ENCODE peak calls at places on chromosome 19, in four cellular contexts. C, F, U and Q are unnamed samples.

GRCh38 chr19:46412034-46412982 is 1.1 kb downstream of the CCDC8 start:
- DNase-seq in F (no peak), C (no peak), U (no peak), Q (no peak)

GRCh38 chr19:49688531-49689132 is 762 bp upstream of the ADM5 start:
- DNase-seq in C (no peak), F (no peak), U (no peak), Q (no peak)

GRCh38 chr19:54674021-54674617 is 11.3 kb downstream of the LILRB4 start:
- DNase-seq in F (no peak), U (no peak), C (no peak), Q (no peak)

GRCh38 chr19:19211499-19212432 is at the start of gene NCAN:
- DNase-seq in C (no peak), U (no peak), F (no peak), Q (no peak)

GRCh38 chr19:43313711-43314495 is 39.6 kb upstream of the CD177 start:
- DNase-seq in F (no peak), C (no peak), U (no peak), Q (no peak)

GRCh38 chr19:57025491-57025890 is 94.3 kb upstream of the USP29 start:
- DNase-seq in U (no peak), C (no peak), F (no peak), Q (no peak)

GRCh38 chr19:14670408-14670807 is 4.2 kb downstream of the ADGRE3 start:
- DNase-seq in C (no peak), F (no peak), U (no peak), Q (no peak)

GRCh38 chr19:39223703-39224279 is 19.7 kb upstream of the SYCN start:
- DNase-seq in F (no peak), C (no peak), U (no peak), Q (no peak)

GRCh38 chr19:46141421-46141820 is 6.6 kb upstream of the IGFL2 start:
- DNase-seq in F (no peak), C (no peak), U (no peak), Q (no peak)

GRCh38 chr19:32336259-32337111 is 8.9 kb upstream of the ZNF507 start:
- DNase-seq in C (no peak), U (no peak), F (no peak), Q (no peak)

GRCh38 chr19:34555447-34555846 is 73.9 kb downstream of the WTIP start:
- DNase-seq in U (no peak), F (no peak), C (no peak), Q (no peak)